ENCODE peak calls at places on chromosome 18, in ten cellular contexts. One of them, this sample, is unnamed.

GRCh38 chr18:59484796-59485328 is 125.8 kb upstream of the LMAN1 start:
- DNase-seq in BJ: peak
- DNase-seq in cardiac fibroblast: peak
- DNase-seq in mammary epithelial cell: no peak
- DNase-seq in AG10803: peak
- DNase-seq in progenitor cell of endocrine pancreas: no peak
- DNase-seq in type B pancreatic cell: no peak
- DNase-seq in WTC11: no peak
- DNase-seq in Calu3: no peak
- DNase-seq in neural crest cell: no peak
- DNase-seq in this sample: no peak

GRCh38 chr18:35324926-35325655 is 19.1 kb downstream of the ZNF24 start:
- DNase-seq in BJ: no peak
- DNase-seq in cardiac fibroblast: no peak
- DNase-seq in mammary epithelial cell: no peak
- DNase-seq in AG10803: no peak
- DNase-seq in progenitor cell of endocrine pancreas: no peak
- DNase-seq in type B pancreatic cell: no peak
- DNase-seq in WTC11: no peak
- DNase-seq in Calu3: no peak
- DNase-seq in neural crest cell: no peak
- DNase-seq in this sample: no peak

GRCh38 chr18:45589559-45590041 is 25.7 kb upstream of the SLC14A2 start:
- DNase-seq in BJ: peak
- DNase-seq in cardiac fibroblast: peak
- DNase-seq in mammary epithelial cell: no peak
- DNase-seq in AG10803: peak
- DNase-seq in progenitor cell of endocrine pancreas: no peak
- DNase-seq in type B pancreatic cell: no peak
- DNase-seq in WTC11: no peak
- DNase-seq in Calu3: no peak
- DNase-seq in neural crest cell: no peak
- DNase-seq in this sample: no peak

GRCh38 chr18:3286165-3286564 is 24.2 kb downstream of the MYL12B start:
- DNase-seq in BJ: no peak
- DNase-seq in cardiac fibroblast: no peak
- DNase-seq in mammary epithelial cell: no peak
- DNase-seq in AG10803: no peak
- DNase-seq in progenitor cell of endocrine pancreas: no peak
- DNase-seq in type B pancreatic cell: no peak
- DNase-seq in WTC11: no peak
- DNase-seq in Calu3: no peak
- DNase-seq in neural crest cell: no peak
- DNase-seq in this sample: no peak

GRCh38 chr18:57837917-57838548 is 34.9 kb upstream of the ATP8B1 start:
- DNase-seq in BJ: no peak
- DNase-seq in cardiac fibroblast: peak
- DNase-seq in mammary epithelial cell: peak
- DNase-seq in AG10803: no peak
- DNase-seq in progenitor cell of endocrine pancreas: no peak
- DNase-seq in type B pancreatic cell: no peak
- DNase-seq in WTC11: no peak
- DNase-seq in Calu3: no peak
- DNase-seq in neural crest cell: no peak
- DNase-seq in this sample: no peak

GRCh38 chr18:12005542-12006487 is 24.5 kb downstream of the IMPA2 start:
- DNase-seq in BJ: no peak
- DNase-seq in cardiac fibroblast: no peak
- DNase-seq in mammary epithelial cell: peak
- DNase-seq in AG10803: no peak
- DNase-seq in progenitor cell of endocrine pancreas: no peak
- DNase-seq in type B pancreatic cell: no peak
- DNase-seq in WTC11: no peak
- DNase-seq in Calu3: no peak
- DNase-seq in neural crest cell: no peak
- DNase-seq in this sample: no peak

GRCh38 chr18:23284629-23285028 is 149.3 kb downstream of the CABLES1 start:
- DNase-seq in BJ: no peak
- DNase-seq in cardiac fibroblast: no peak
- DNase-seq in mammary epithelial cell: peak
- DNase-seq in AG10803: no peak
- DNase-seq in progenitor cell of endocrine pancreas: no peak
- DNase-seq in type B pancreatic cell: no peak
- DNase-seq in WTC11: no peak
- DNase-seq in Calu3: no peak
- DNase-seq in neural crest cell: no peak
- DNase-seq in this sample: no peak

GRCh38 chr18:28161608-28162599 is 15.0 kb downstream of the CDH2 start:
- DNase-seq in BJ: no peak
- DNase-seq in cardiac fibroblast: no peak
- DNase-seq in mammary epithelial cell: peak
- DNase-seq in AG10803: peak
- DNase-seq in progenitor cell of endocrine pancreas: no peak
- DNase-seq in type B pancreatic cell: no peak
- DNase-seq in WTC11: no peak
- DNase-seq in Calu3: no peak
- DNase-seq in neural crest cell: no peak
- DNase-seq in this sample: no peak

GRCh38 chr18:28176933-28177827 is at the start of gene CDH2:
- DNase-seq in BJ: no peak
- DNase-seq in cardiac fibroblast: peak
- DNase-seq in mammary epithelial cell: peak
- DNase-seq in AG10803: peak
- DNase-seq in progenitor cell of endocrine pancreas: peak
- DNase-seq in type B pancreatic cell: peak
- DNase-seq in WTC11: peak
- DNase-seq in Calu3: no peak
- DNase-seq in neural crest cell: peak
- DNase-seq in this sample: peak

GRCh38 chr18:31973929-31974546 is 31.1 kb upstream of the TRAPPC8 start:
- DNase-seq in BJ: no peak
- DNase-seq in cardiac fibroblast: no peak
- DNase-seq in mammary epithelial cell: no peak
- DNase-seq in AG10803: no peak
- DNase-seq in progenitor cell of endocrine pancreas: no peak
- DNase-seq in type B pancreatic cell: no peak
- DNase-seq in WTC11: no peak
- DNase-seq in Calu3: no peak
- DNase-seq in neural crest cell: no peak
- DNase-seq in this sample: no peak

GRCh38 chr18:21345851-21346250 is 103.8 kb downstream of the GREB1L start:
- DNase-seq in BJ: no peak
- DNase-seq in cardiac fibroblast: no peak
- DNase-seq in mammary epithelial cell: peak
- DNase-seq in AG10803: no peak
- DNase-seq in progenitor cell of endocrine pancreas: no peak
- DNase-seq in type B pancreatic cell: no peak
- DNase-seq in WTC11: no peak
- DNase-seq in Calu3: no peak
- DNase-seq in neural crest cell: no peak
- DNase-seq in this sample: no peak

GRCh38 chr18:10739152-10739551 is 213.3 kb downstream of the NAPG start:
- DNase-seq in BJ: no peak
- DNase-seq in cardiac fibroblast: peak
- DNase-seq in mammary epithelial cell: no peak
- DNase-seq in AG10803: peak
- DNase-seq in progenitor cell of endocrine pancreas: no peak
- DNase-seq in type B pancreatic cell: no peak
- DNase-seq in WTC11: no peak
- DNase-seq in Calu3: no peak
- DNase-seq in neural crest cell: no peak
- DNase-seq in this sample: no peak

GRCh38 chr18:63346471-63347183 is 20.4 kb downstream of the KDSR start:
- DNase-seq in BJ: no peak
- DNase-seq in cardiac fibroblast: no peak
- DNase-seq in mammary epithelial cell: peak
- DNase-seq in AG10803: peak
- DNase-seq in progenitor cell of endocrine pancreas: no peak
- DNase-seq in type B pancreatic cell: no peak
- DNase-seq in WTC11: no peak
- DNase-seq in Calu3: no peak
- DNase-seq in neural crest cell: no peak
- DNase-seq in this sample: no peak

GRCh38 chr18:68172842-68173549 is 541.9 kb downstream of the TMX3 start:
- DNase-seq in BJ: no peak
- DNase-seq in cardiac fibroblast: no peak
- DNase-seq in mammary epithelial cell: no peak
- DNase-seq in AG10803: no peak
- DNase-seq in progenitor cell of endocrine pancreas: no peak
- DNase-seq in type B pancreatic cell: no peak
- DNase-seq in WTC11: peak
- DNase-seq in Calu3: no peak
- DNase-seq in neural crest cell: peak
- DNase-seq in this sample: no peak

GRCh38 chr18:48743046-48743445 is 204.2 kb downstream of the CTIF start:
- DNase-seq in BJ: peak
- DNase-seq in cardiac fibroblast: peak
- DNase-seq in mammary epithelial cell: peak
- DNase-seq in AG10803: peak
- DNase-seq in progenitor cell of endocrine pancreas: no peak
- DNase-seq in type B pancreatic cell: no peak
- DNase-seq in WTC11: no peak
- DNase-seq in Calu3: no peak
- DNase-seq in neural crest cell: no peak
- DNase-seq in this sample: no peak

GRCh38 chr18:8006979-8007378 is 439.9 kb downstream of the PTPRM start:
- DNase-seq in BJ: no peak
- DNase-seq in cardiac fibroblast: no peak
- DNase-seq in mammary epithelial cell: no peak
- DNase-seq in AG10803: no peak
- DNase-seq in progenitor cell of endocrine pancreas: no peak
- DNase-seq in type B pancreatic cell: no peak
- DNase-seq in WTC11: no peak
- DNase-seq in Calu3: no peak
- DNase-seq in neural crest cell: no peak
- DNase-seq in this sample: no peak

GRCh38 chr18:8011906-8012305 is 444.8 kb downstream of the PTPRM start:
- DNase-seq in BJ: no peak
- DNase-seq in cardiac fibroblast: no peak
- DNase-seq in mammary epithelial cell: no peak
- DNase-seq in AG10803: no peak
- DNase-seq in progenitor cell of endocrine pancreas: no peak
- DNase-seq in type B pancreatic cell: no peak
- DNase-seq in WTC11: peak
- DNase-seq in Calu3: peak
- DNase-seq in neural crest cell: no peak
- DNase-seq in this sample: no peak
- TF ChIP-seq CTCF in BJ: no peak
- TF ChIP-seq CTCF in cardiac fibroblast: no peak
- TF ChIP-seq CTCF in mammary epithelial cell: no peak
- TF ChIP-seq CTCF in AG10803: no peak
- TF ChIP-seq CTCF in progenitor cell of endocrine pancreas: peak
- TF ChIP-seq CTCF in type B pancreatic cell: no peak
- TF ChIP-seq CTCF in WTC11: no peak
- TF ChIP-seq CTCF in Calu3: no peak
- TF ChIP-seq CTCF in neural crest cell: no peak
- TF ChIP-seq CTCF in this sample: no peak

GRCh38 chr18:78862395-78862794 is 117.2 kb upstream of the SALL3 start:
- DNase-seq in BJ: no peak
- DNase-seq in cardiac fibroblast: no peak
- DNase-seq in mammary epithelial cell: no peak
- DNase-seq in AG10803: no peak
- DNase-seq in progenitor cell of endocrine pancreas: no peak
- DNase-seq in type B pancreatic cell: no peak
- DNase-seq in WTC11: no peak
- DNase-seq in Calu3: no peak
- DNase-seq in neural crest cell: no peak
- DNase-seq in this sample: no peak

GRCh38 chr18:78868330-78869316 is 111.0 kb upstream of the SALL3 start:
- DNase-seq in BJ: no peak
- DNase-seq in cardiac fibroblast: no peak
- DNase-seq in mammary epithelial cell: no peak
- DNase-seq in AG10803: no peak
- DNase-seq in progenitor cell of endocrine pancreas: no peak
- DNase-seq in type B pancreatic cell: no peak
- DNase-seq in WTC11: no peak
- DNase-seq in Calu3: no peak
- DNase-seq in neural crest cell: no peak
- DNase-seq in this sample: no peak

GRCh38 chr18:78867131-78867530 is 112.5 kb upstream of the SALL3 start:
- DNase-seq in BJ: no peak
- DNase-seq in cardiac fibroblast: no peak
- DNase-seq in mammary epithelial cell: no peak
- DNase-seq in AG10803: no peak
- DNase-seq in progenitor cell of endocrine pancreas: no peak
- DNase-seq in type B pancreatic cell: no peak
- DNase-seq in WTC11: no peak
- DNase-seq in Calu3: no peak
- DNase-seq in neural crest cell: no peak
- DNase-seq in this sample: no peak

GRCh38 chr18:78865056-78865598 is 114.5 kb upstream of the SALL3 start:
- DNase-seq in BJ: no peak
- DNase-seq in cardiac fibroblast: no peak
- DNase-seq in mammary epithelial cell: no peak
- DNase-seq in AG10803: no peak
- DNase-seq in progenitor cell of endocrine pancreas: no peak
- DNase-seq in type B pancreatic cell: no peak
- DNase-seq in WTC11: no peak
- DNase-seq in Calu3: no peak
- DNase-seq in neural crest cell: no peak
- DNase-seq in this sample: no peak

GRCh38 chr18:78865771-78866310 is 113.8 kb upstream of the SALL3 start:
- DNase-seq in BJ: no peak
- DNase-seq in cardiac fibroblast: no peak
- DNase-seq in mammary epithelial cell: no peak
- DNase-seq in AG10803: no peak
- DNase-seq in progenitor cell of endocrine pancreas: no peak
- DNase-seq in type B pancreatic cell: no peak
- DNase-seq in WTC11: no peak
- DNase-seq in Calu3: no peak
- DNase-seq in neural crest cell: no peak
- DNase-seq in this sample: no peak
- TF ChIP-seq CTCF in BJ: no peak
- TF ChIP-seq CTCF in cardiac fibroblast: no peak
- TF ChIP-seq CTCF in mammary epithelial cell: no peak
- TF ChIP-seq CTCF in AG10803: no peak
- TF ChIP-seq CTCF in progenitor cell of endocrine pancreas: no peak
- TF ChIP-seq CTCF in type B pancreatic cell: no peak
- TF ChIP-seq CTCF in WTC11: no peak
- TF ChIP-seq CTCF in Calu3: no peak
- TF ChIP-seq CTCF in neural crest cell: no peak
- TF ChIP-seq CTCF in this sample: no peak

GRCh38 chr18:53864758-53865157 is 359.7 kb downstream of the MBD2 start:
- DNase-seq in BJ: no peak
- DNase-seq in cardiac fibroblast: peak
- DNase-seq in mammary epithelial cell: peak
- DNase-seq in AG10803: peak
- DNase-seq in progenitor cell of endocrine pancreas: no peak
- DNase-seq in type B pancreatic cell: no peak
- DNase-seq in WTC11: no peak
- DNase-seq in Calu3: no peak
- DNase-seq in neural crest cell: no peak
- DNase-seq in this sample: no peak
- TF ChIP-seq CTCF in BJ: no peak
- TF ChIP-seq CTCF in cardiac fibroblast: no peak
- TF ChIP-seq CTCF in mammary epithelial cell: peak
- TF ChIP-seq CTCF in AG10803: peak
- TF ChIP-seq CTCF in progenitor cell of endocrine pancreas: no peak
- TF ChIP-seq CTCF in type B pancreatic cell: peak
- TF ChIP-seq CTCF in WTC11: no peak
- TF ChIP-seq CTCF in Calu3: no peak
- TF ChIP-seq CTCF in neural crest cell: no peak
- TF ChIP-seq CTCF in this sample: no peak

GRCh38 chr18:52582061-52582460 is 242.1 kb downstream of the DCC start:
- DNase-seq in BJ: no peak
- DNase-seq in cardiac fibroblast: no peak
- DNase-seq in mammary epithelial cell: no peak
- DNase-seq in AG10803: no peak
- DNase-seq in progenitor cell of endocrine pancreas: no peak
- DNase-seq in type B pancreatic cell: no peak
- DNase-seq in WTC11: no peak
- DNase-seq in Calu3: no peak
- DNase-seq in neural crest cell: no peak
- DNase-seq in this sample: no peak

GRCh38 chr18:52582516-52582915 is 242.5 kb downstream of the DCC start:
- DNase-seq in BJ: no peak
- DNase-seq in cardiac fibroblast: no peak
- DNase-seq in mammary epithelial cell: no peak
- DNase-seq in AG10803: no peak
- DNase-seq in progenitor cell of endocrine pancreas: no peak
- DNase-seq in type B pancreatic cell: no peak
- DNase-seq in WTC11: no peak
- DNase-seq in Calu3: no peak
- DNase-seq in neural crest cell: no peak
- DNase-seq in this sample: no peak
- TF ChIP-seq CTCF in BJ: no peak
- TF ChIP-seq CTCF in cardiac fibroblast: no peak
- TF ChIP-seq CTCF in mammary epithelial cell: no peak
- TF ChIP-seq CTCF in AG10803: no peak
- TF ChIP-seq CTCF in progenitor cell of endocrine pancreas: no peak
- TF ChIP-seq CTCF in type B pancreatic cell: no peak
- TF ChIP-seq CTCF in WTC11: no peak
- TF ChIP-seq CTCF in Calu3: no peak
- TF ChIP-seq CTCF in neural crest cell: no peak
- TF ChIP-seq CTCF in this sample: no peak